ENCODE peak calls at places on chromosomes 4 and X, in nine cellular contexts. T is choroid plexus epithelial cell, M is uterus, W is type B pancreatic cell, R is glutamatergic neuron, H is endodermal cell, L is neural crest cell, J is fibroblast of villous mesenchyme, C is HFF-Myc. A is an unnamed sample.

GRCh38 chrX:118528089-118528753 is 32.6 kb downstream of the DOCK11 start:
- DNase-seq in J (no peak), H (no peak), R (no peak), M (no peak), C (no peak), T (no peak), W (no peak), L (no peak), A (no peak)

GRCh38 chr4:15706646-15707362 is 3.9 kb downstream of the BST1 start:
- DNase-seq in M (no peak), J (no peak), H (no peak), W (no peak), C (no peak), T (no peak), R (no peak), L (no peak), A (no peak)

GRCh38 chr4:648579-649292 is 23.4 kb downstream of the PDE6B start:
- DNase-seq in C (no peak), H (peak; percentile 68), R (no peak), M (no peak), W (no peak), L (no peak), J (no peak), T (no peak), A (no peak)

GRCh38 chrX:11351375-11352295 is 58.4 kb downstream of the AMELX start:
- DNase-seq in T (peak; percentile 92), W (no peak), J (peak; percentile 91), R (no peak), C (peak; percentile 25), L (no peak), M (peak; percentile 68), H (no peak), A (no peak)

GRCh38 chrX:9312922-9313867 is 151.7 kb upstream of the TBL1X start:
- DNase-seq in H (peak; percentile 78), L (peak; percentile 33), T (no peak), R (peak; percentile 45), C (no peak), M (no peak), W (no peak), J (no peak), A (peak; percentile 5)

GRCh38 chrX:24137192-24137591 is 12.3 kb upstream of the ZFX start:
- DNase-seq in H (no peak), C (no peak), R (no peak), M (no peak), T (no peak), W (no peak), L (no peak), J (no peak), A (no peak)

GRCh38 chr4:2084316-2084715 is 25.2 kb downstream of the NAT8L start:
- DNase-seq in C (no peak), W (peak; percentile 67), H (peak; percentile 33), T (no peak), J (no peak), R (no peak), M (no peak), L (no peak), A (no peak)

GRCh38 chr4:151690164-151690856 is 70.5 kb downstream of the GATB start:
- DNase-seq in J (peak; percentile 71), C (no peak), R (no peak), W (no peak), T (peak; percentile 57), M (no peak), L (no peak), H (no peak), A (no peak)

GRCh38 chrX:49040376-49040955 is 2.7 kb downstream of the TFE3 start:
- DNase-seq in M (no peak), T (peak; percentile 14), W (no peak), H (no peak), J (no peak), C (no peak), R (no peak), L (no peak), A (no peak)

GRCh38 chrX:49037883-49038475 is 5.2 kb downstream of the TFE3 start:
- DNase-seq in T (peak; percentile 62), M (no peak), H (no peak), W (no peak), L (no peak), R (no peak), C (no peak), J (peak; percentile 58), A (no peak)

GRCh38 chrX:49041683-49042529 is 1.3 kb downstream of the TFE3 start:
- DNase-seq in W (no peak), T (peak; percentile 57), H (peak; percentile 62), R (no peak), M (no peak), J (peak; percentile 74), L (no peak), C (no peak), A (no peak)

GRCh38 chrX:49042581-49043219 is 457 bp downstream of the TFE3 start:
- DNase-seq in R (no peak), W (no peak), C (no peak), J (peak; percentile 16), T (peak; percentile 9), M (no peak), H (no peak), L (no peak), A (no peak)

DNA sequence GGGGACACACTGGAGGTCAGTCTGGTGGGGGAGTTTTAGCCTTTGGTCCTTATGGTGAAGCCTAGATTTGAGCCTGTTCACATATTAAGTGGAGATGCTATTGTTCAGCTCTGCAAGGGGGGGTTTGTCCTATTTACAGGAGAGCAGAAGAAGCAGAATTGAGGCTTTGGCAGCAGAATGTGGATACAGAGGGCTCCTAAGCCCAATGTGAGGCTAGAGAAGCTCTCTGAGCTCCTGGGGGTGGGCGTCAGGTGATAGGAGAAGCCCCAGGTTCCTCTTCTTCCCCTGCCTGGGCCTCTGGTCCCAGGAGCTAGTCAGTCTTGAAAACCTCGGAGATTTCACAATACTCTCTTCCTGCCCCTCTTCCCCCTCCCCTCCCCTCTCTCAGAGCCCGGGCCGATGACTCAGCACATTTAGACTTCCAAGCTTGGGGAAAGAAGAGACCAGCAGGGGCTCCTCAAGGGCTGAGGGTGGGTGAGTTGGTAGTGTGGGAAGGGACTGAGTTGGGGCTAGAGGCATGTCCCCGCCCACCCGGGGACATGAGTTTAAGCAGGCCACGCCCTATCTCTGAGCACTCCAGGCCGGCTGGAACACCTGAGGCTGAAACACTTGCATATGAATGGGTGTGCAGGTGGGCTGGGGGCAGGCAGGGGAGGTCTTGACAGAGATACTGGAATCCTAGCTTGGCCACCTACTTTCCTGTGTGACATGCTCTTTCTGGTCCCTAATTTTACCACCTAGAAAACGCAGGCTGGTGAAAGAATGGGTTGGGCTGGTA is 3.4 kb downstream of the TFE3 start:
- DNase-seq in R (peak; percentile 26), H (peak; percentile 96), T (peak; percentile 93), L (peak; percentile 40), W (no peak), C (peak; percentile 63), M (peak; percentile 78), J (peak; percentile 97), A (peak; percentile 69)
- TF ChIP-seq CTCF in R (no peak), H (no peak), T (peak; percentile 25), L (no peak), W (no peak), C (no peak), M (peak; percentile 22), J (peak; percentile 29), A (no peak)

GRCh38 chr4:132619968-132620367 is 529.1 kb upstream of the PCDH10 start:
- DNase-seq in M (no peak), R (no peak), L (no peak), J (no peak), T (no peak), H (no peak), C (no peak), W (no peak), A (no peak)

DNA sequence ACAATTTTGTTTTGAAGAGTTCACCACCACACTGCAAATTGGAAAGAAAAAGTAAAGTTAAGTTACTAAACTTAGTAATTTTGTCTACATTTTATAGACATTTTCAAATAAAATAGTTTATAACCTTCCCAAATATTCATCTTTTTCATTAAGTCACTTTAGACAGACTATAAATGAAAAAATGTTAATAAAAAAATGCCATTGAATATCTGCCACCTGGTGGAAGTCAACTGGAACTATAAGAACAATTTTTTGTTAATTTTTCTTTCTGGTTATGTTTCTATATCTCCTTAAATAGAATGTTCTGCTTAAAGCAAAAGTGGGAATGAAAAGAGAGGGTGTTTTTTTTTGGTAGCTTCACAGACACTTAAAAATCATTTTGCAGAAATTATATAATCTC is 534.4 kb upstream of the PCDH10 start:
- DNase-seq in T (peak; percentile 25), J (peak; percentile 4), R (no peak), M (no peak), C (no peak), L (no peak), H (no peak), W (no peak), A (no peak)
- TF ChIP-seq CTCF in T (peak; percentile 55), J (peak; percentile 41), R (peak; percentile 81), M (no peak), C (no peak), L (peak; percentile 79), H (peak; percentile 79), W (peak; percentile 82), A (peak; percentile 85)

DNA sequence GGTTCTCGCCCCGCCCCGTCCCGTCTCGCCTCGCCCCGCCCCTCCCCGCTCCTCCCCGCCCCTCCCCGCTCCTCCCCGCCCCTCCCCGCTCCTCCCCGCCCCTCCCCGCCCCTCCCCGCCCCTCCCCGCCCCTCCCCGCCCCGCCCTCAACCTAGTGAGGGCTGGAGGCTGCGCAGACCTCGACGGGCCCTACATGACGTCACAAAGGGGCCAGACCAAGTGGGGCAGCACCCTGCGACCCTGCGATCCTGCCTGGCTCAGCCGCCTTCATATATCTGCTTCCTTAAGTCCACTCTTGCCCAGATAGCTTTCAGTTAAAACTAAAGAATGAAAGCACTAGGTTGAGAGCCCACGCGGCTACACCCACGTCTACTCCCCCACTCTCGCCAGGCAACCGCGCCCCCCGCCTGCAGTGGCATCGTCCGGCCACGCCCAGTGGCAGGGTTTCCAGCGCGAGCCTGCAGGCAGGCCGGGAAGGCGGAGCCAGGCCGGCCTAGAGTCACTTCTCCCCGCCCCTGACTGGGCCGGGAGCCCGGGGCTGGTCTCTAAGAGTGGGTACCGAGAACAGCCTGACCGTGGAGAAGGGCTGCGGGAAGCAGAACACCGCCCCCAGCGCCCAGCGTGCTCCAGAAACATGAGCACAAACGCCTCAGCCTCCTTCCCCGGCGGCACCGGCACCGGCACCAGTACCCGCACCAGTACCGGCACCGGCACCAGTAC is 1.5 kb upstream of the MAOA start:
- DNase-seq in H (peak; percentile 97), J (peak; percentile 93), T (peak; percentile 96), W (peak; percentile 87), M (peak; percentile 93), C (peak; percentile 11), L (peak; percentile 74), R (peak; percentile 87), A (peak; percentile 80)
- TF ChIP-seq CTCF in H (peak; percentile 57), J (peak; percentile 22), T (peak; percentile 43), W (peak; percentile 47), M (peak; percentile 28), C (no peak), L (peak; percentile 49), R (no peak), A (no peak)

DNA sequence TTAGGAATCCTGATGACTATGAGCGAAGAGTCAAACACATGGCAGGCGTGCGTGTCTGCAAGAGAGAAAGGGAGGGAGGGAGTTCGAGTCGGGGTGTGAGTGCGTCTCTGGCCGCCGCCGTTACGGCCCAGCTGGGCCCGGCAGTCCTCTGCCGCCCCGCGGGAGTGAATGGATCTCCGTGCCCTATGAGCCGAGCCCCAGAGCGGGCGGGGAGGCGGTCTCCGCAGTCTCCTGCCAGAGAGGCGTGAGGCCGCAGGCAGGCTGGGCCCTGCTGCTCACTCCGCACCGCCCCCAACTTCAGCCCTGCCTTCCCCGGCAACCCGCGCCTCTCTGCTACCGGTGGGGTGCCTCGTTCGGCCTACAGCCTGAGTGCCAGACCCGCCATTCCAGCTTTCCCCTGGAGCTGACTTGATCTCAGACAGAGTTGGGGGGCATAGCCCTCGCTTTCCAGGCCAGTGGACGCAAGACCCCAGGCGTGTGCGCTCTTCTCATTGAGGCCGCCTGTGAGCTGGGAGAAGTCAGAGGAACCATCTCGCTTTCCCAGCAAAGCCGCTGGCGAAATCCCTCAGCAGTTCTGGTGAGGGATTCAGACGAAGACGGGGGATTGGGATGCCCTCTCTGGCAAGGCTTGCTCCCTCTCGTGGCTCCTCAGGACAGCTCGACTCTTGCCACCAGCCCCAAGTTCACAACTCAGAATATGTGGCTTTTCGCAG is 1.4 kb downstream of the SLC16A2 start:
- DNase-seq in H (peak; percentile 87), L (peak; percentile 37), T (peak; percentile 71), J (peak; percentile 55), W (peak; percentile 75), R (peak; percentile 71), M (peak; percentile 63), C (no peak), A (peak; percentile 44)
- TF ChIP-seq CTCF in H (peak; percentile 69), L (peak; percentile 30), T (peak; percentile 16), J (peak; percentile 34), W (peak; percentile 42), R (no peak), M (no peak), C (peak; percentile 23), A (no peak)

A was measured in endothelial cell.